ENCODE peak calls at places on chromosomes 4 and X, in five cellular contexts. S is iPS DF 6.9; N is tibial artery; Q is substantia nigra; B is CD8-positive, alpha-beta memory T cell. H is an unnamed sample.

GRCh38 chrX:9122504-9123245 is 88.7 kb upstream of the FAM9B start:
- DNase-seq in B (no peak), S (no peak), N (no peak), Q (no peak), H (no peak)

GRCh38 chrX:34382416-34382815 is 250.3 kb upstream of the FAM47A start:
- DNase-seq in S (no peak), B (no peak), N (no peak), Q (no peak), H (no peak)

GRCh38 chrX:129717902-129718301 is 20.9 kb upstream of the XPNPEP2 start:
- DNase-seq in S (no peak), B (no peak), N (peak), Q (no peak), H (no peak)

GRCh38 chr4:13892739-13893105 is 265.2 kb upstream of the BOD1L1 start:
- DNase-seq in B (no peak), N (no peak), Q (no peak), S (no peak), H (no peak)

GRCh38 chr4:98546910-98547544 is 111.4 kb downstream of the TSPAN5 start:
- DNase-seq in Q (peak), B (no peak), S (no peak), N (peak), H (peak)

GRCh38 chr4:7240341-7240740 is 48.0 kb downstream of the SORCS2 start:
- DNase-seq in B (no peak), S (no peak), N (no peak), Q (no peak), H (no peak)

GRCh38 chr4:41430796-41431195 is 107.2 kb upstream of the LIMCH1 start:
- DNase-seq in S (no peak), Q (no peak), N (peak), B (no peak), H (no peak)

GRCh38 chr4:91840359-91840758 is 463.4 kb upstream of the GRID2 start:
- DNase-seq in S (no peak), N (no peak), B (no peak), Q (no peak), H (no peak)

GRCh38 chrX:34467437-34467836 is 189.6 kb downstream of the TMEM47 start:
- DNase-seq in Q (no peak), B (no peak), N (no peak), S (no peak), H (no peak)

GRCh38 chr4:5024673-5025072 is 5.4 kb upstream of the CYTL1 start:
- DNase-seq in N (peak), Q (no peak), S (no peak), B (no peak), H (no peak)

GRCh38 chr4:48175806-48176205 is 41.8 kb upstream of the TXK start:
- DNase-seq in N (no peak), B (no peak), S (no peak), Q (no peak), H (no peak)

DNA sequence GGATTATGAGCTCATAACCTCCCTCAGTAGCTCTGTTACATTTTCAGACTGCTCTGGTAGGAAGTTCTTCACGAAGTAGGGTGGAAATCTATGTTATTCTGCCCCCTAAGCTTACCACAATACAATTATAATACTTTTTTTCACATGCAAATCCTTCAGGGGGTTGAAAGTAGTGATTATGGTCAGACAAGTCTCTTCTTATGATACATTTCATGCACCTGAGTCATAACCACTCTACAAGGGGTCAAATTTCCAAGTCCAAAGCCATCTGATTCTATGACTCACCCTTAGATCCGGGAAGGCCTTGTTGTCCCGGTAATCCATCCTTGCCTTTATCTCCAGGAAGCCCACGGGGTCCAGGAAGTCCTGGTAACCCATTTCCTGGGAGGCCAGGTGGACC is 95.2 kb downstream of the ATG4A start:
- DNase-seq in S (no peak), B (no peak), Q (no peak), N (no peak), H (no peak)
- H3K27ac ChIP-seq in S (no peak), B (no peak), Q (no peak), N (no peak), H (no peak)

DNA sequence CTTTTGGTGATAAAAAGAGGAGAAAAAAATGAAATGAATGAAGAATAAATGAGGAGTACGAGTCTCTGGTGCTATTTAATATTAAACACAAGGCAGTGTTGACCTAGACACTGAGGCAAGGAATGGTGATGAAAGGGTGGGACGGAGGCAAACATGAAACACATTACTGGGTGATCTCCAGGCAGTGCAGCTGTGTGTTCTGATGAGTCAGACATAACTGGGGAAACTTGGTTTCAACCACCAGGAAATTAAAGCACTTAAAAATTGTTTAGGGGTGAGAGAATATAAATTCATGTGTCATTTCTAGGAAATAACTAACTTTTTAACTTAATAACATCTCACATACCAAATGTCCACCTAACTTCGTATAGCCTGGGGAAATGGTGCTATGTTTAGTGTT is 19.7 kb upstream of the CXCL6 start:
- DNase-seq in S (no peak), B (no peak), N (no peak), Q (no peak), H (no peak)
- H3K27ac ChIP-seq in S (no peak), B (no peak), N (no peak), Q (no peak), H (no peak)

GRCh38 chr4:40168070-40168469 is 28.8 kb upstream of the RHOH start:
- DNase-seq in Q (no peak), N (no peak), B (no peak), S (no peak), H (no peak)

GRCh38 chr4:40165931-40166330 is 30.9 kb upstream of the RHOH start:
- DNase-seq in S (no peak), N (no peak), Q (no peak), B (no peak), H (no peak)

GRCh38 chr4:40160258-40160657 is 36.6 kb upstream of the RHOH start:
- DNase-seq in S (no peak), Q (no peak), N (no peak), B (no peak), H (no peak)

DNA sequence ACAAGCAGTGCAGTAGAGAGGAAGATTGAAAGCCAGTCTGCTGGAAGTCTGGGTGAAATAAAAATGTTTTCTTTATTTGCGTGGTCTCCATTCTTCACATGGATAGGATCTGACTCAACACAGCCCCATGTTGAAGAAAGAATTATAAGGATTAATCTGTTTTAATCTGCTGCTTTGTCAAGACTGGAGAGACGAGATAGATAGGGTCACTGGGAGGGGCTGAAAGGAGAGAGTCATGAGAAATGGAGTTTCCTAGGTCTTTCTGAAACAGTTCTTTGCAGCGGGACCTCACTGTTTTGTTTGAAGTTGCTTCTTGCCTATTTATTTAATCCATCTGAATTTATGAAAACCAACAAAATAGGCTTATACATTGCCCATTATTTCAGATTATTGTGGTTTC is 32.4 kb upstream of the RHOH start:
- DNase-seq in N (no peak), Q (no peak), B (no peak), S (no peak), H (no peak)
- H3K27ac ChIP-seq in N (no peak), Q (no peak), B (no peak), S (no peak), H (no peak)

GRCh38 chrX:13084611-13085010 is 40.2 kb upstream of the FAM9C start:
- DNase-seq in S (no peak), Q (no peak), N (no peak), B (no peak), H (no peak)

GRCh38 chrX:13087322-13088154 is 43.1 kb upstream of the FAM9C start:
- DNase-seq in N (no peak), Q (no peak), B (peak), S (no peak), H (no peak)

GRCh38 chrX:13085533-13085932 is 41.1 kb upstream of the FAM9C start:
- DNase-seq in B (peak), S (no peak), N (no peak), Q (no peak), H (no peak)

GRCh38 chrX:13088155-13088485 is 43.7 kb upstream of the FAM9C start:
- DNase-seq in B (no peak), N (no peak), S (no peak), Q (no peak), H (no peak)

DNA sequence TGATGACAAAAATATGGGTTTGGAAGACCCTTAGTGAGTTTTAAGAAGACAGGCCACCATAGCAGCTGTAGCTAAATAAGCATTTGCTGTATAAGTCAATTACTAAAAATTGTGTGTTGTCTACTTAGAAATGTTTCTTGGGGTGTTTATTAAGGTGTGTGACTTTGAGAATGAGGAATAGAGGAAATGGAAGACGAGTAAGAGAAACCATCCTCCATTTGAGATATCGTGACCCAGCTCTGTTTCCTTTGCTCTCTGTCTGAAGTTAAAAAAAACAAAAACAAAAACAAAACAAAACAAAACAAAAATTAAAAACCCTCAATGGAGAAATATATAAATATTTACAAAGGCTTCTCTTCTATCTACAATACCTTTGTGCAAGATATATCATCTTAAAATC is 41.7 kb upstream of the FAM9C start:
- DNase-seq in N (no peak), B (no peak), S (no peak), Q (no peak), H (no peak)
- H3K27ac ChIP-seq in N (no peak), B (peak), S (no peak), Q (no peak), H (no peak)

DNA sequence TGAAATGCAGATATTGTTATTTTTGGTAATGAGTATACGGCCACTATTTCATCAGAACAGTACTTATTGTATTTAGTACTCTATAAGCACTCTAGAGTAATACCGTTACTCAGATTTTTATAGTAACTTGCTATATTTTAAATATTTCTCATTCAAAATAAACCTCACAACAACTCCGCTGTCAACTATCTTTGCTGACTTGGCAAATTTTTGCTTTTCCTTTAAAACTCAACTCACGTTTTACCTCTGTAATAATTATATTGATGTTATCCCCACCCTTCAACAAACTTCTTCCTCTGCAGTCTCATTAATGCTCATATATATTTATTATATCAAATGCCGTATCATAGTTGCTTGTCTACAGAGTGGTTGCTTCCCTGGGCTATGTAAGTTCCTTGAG is 9.0 kb downstream of the JCHAIN start:
- DNase-seq in S (no peak), Q (no peak), B (no peak), N (no peak), H (no peak)
- H3K27ac ChIP-seq in S (no peak), Q (no peak), B (no peak), N (no peak), H (no peak)

DNA sequence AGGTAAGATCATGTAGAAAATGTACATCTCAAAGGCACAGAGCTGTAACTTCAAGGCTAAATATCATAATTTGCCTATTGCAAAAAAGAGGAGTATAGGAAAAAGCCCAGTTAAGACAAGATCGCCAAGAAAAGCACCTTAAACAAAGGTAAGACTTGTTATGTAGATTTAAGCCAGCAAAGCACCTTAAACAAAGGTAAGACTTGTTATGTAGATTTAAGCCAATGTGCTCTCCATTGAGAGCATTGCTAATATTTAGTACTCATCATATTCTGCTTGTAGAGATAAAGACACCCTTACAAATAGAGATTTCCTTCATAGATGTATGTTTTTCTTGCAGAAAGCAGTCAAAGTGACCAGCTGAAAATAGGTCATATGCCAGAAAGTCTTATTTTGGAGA is 115.8 kb downstream of the ADAM29 start:
- DNase-seq in B (no peak), N (no peak), Q (no peak), S (no peak), H (no peak)
- H3K27ac ChIP-seq in B (no peak), N (no peak), Q (no peak), S (no peak), H (no peak)